ENCODE peak calls at places on chromosomes 6 and 20, in four cellular contexts. One of them, this sample, is unnamed.

GRCh38 chr6:46947497-46947896 is 25.8 kb upstream of the ADGRF5 start:
- DNase-seq in T-helper 17 cell: no peak
- DNase-seq in H54: no peak
- DNase-seq in fibroblast of the aortic adventitia: no peak
- DNase-seq in this sample: no peak

GRCh38 chr20:957544-957943 is 41.4 kb upstream of the ANGPT4 start:
- DNase-seq in T-helper 17 cell: no peak
- DNase-seq in H54: no peak
- DNase-seq in fibroblast of the aortic adventitia: no peak
- DNase-seq in this sample: no peak

GRCh38 chr6:28139860-28140500 is 1.7 kb upstream of the ZKSCAN8 start:
- DNase-seq in T-helper 17 cell: no peak
- DNase-seq in H54: no peak
- DNase-seq in fibroblast of the aortic adventitia: no peak
- DNase-seq in this sample: no peak

GRCh38 chr6:105991561-105992314 is 94.4 kb upstream of the PRDM1 start:
- DNase-seq in T-helper 17 cell: no peak
- DNase-seq in H54: peak; percentile 12
- DNase-seq in fibroblast of the aortic adventitia: no peak
- DNase-seq in this sample: no peak

GRCh38 chr20:58112017-58112781 is 116.3 kb downstream of the ANKRD60 start:
- DNase-seq in T-helper 17 cell: no peak
- DNase-seq in H54: peak; percentile 59
- DNase-seq in fibroblast of the aortic adventitia: peak; percentile 37
- DNase-seq in this sample: peak; percentile 81

GRCh38 chr20:6819599-6819998 is 52.1 kb downstream of the BMP2 start:
- DNase-seq in T-helper 17 cell: no peak
- DNase-seq in H54: no peak
- DNase-seq in fibroblast of the aortic adventitia: peak; percentile 27
- DNase-seq in this sample: no peak

GRCh38 chr20:36407196-36407733 is 101.1 kb downstream of the DLGAP4 start:
- DNase-seq in T-helper 17 cell: no peak
- DNase-seq in H54: peak; percentile 35
- DNase-seq in fibroblast of the aortic adventitia: peak; percentile 52
- DNase-seq in this sample: no peak

GRCh38 chr20:36273414-36274247 is 32.5 kb upstream of the DLGAP4 start:
- DNase-seq in T-helper 17 cell: no peak
- DNase-seq in H54: no peak
- DNase-seq in fibroblast of the aortic adventitia: peak; percentile 43
- DNase-seq in this sample: no peak

GRCh38 chr6:4180653-4181255 is 45.4 kb upstream of the ECI2 start:
- DNase-seq in T-helper 17 cell: no peak
- DNase-seq in H54: no peak
- DNase-seq in fibroblast of the aortic adventitia: peak; percentile 43
- DNase-seq in this sample: peak; percentile 50